ENCODE peak calls at places on chromosomes 1 and 21, in six cellular contexts. X, D, T, P, E and S are unnamed samples.

GRCh38 chr21:29295066-29295650 is 3.6 kb upstream of the BACH1 start:
- DNase-seq in X (no peak), D (no peak), T (no peak), P (no peak), E (no peak), S (no peak)

GRCh38 chr1:10051656-10052055 is 18.9 kb downstream of the UBE4B start:
- DNase-seq in X (peak; percentile 24), D (no peak), T (no peak), P (no peak), E (no peak), S (no peak)

GRCh38 chr1:206127336-206127735 is 10.1 kb upstream of the AVPR1B start:
- DNase-seq in X (no peak), D (no peak), T (no peak), P (no peak), E (no peak), S (no peak)

GRCh38 chr1:205680073-205680851 is at the start of gene SLC45A3:
- DNase-seq in X (peak; percentile 56), D (no peak), T (no peak), P (no peak), E (no peak), S (no peak)

GRCh38 chr1:56627636-56628039 is 17.5 kb upstream of the PRKAA2 start:
- DNase-seq in X (no peak), D (no peak), T (no peak), P (no peak), E (peak; percentile 44), S (no peak)

GRCh38 chr1:183841950-183842816 is 37.3 kb downstream of the RGL1 start:
- DNase-seq in X (no peak), D (peak; percentile 95), T (peak; percentile 35), P (peak; percentile 87), E (peak; percentile 98), S (peak; percentile 64)

GRCh38 chr1:57470028-57470427 is 46.2 kb upstream of the DAB1 start:
- DNase-seq in X (no peak), D (peak; percentile 31), T (no peak), P (no peak), E (peak; percentile 86), S (no peak)

GRCh38 chr1:29673669-29674624 is 437.6 kb downstream of the PTPRU start:
- DNase-seq in X (no peak), D (no peak), T (no peak), P (no peak), E (no peak), S (no peak)

GRCh38 chr1:231630558-231631205 is 4.1 kb downstream of the DISC1 start:
- DNase-seq in X (no peak), D (peak; percentile 31), T (no peak), P (peak; percentile 58), E (peak; percentile 5), S (no peak)

GRCh38 chr1:226679853-226680516 is 59.1 kb downstream of the ITPKB start:
- DNase-seq in X (peak; percentile 41), D (peak; percentile 29), T (peak; percentile 73), P (no peak), E (peak; percentile 84), S (no peak)

GRCh38 chr1:41498809-41499208 is 14.3 kb upstream of the EDN2 start:
- DNase-seq in X (no peak), D (no peak), T (no peak), P (no peak), E (no peak), S (no peak)

GRCh38 chr21:33949516-33950424 is 34.2 kb upstream of the ATP5PO start:
- DNase-seq in X (no peak), D (no peak), T (no peak), P (no peak), E (no peak), S (no peak)

GRCh38 chr1:115469703-115470476 is 131.8 kb upstream of the NGF start:
- DNase-seq in X (peak; percentile 53), D (no peak), T (peak; percentile 8), P (peak; percentile 56), E (peak; percentile 53), S (no peak)

GRCh38 chr1:164343189-164343588 is 215.8 kb upstream of the PBX1 start:
- DNase-seq in X (no peak), D (no peak), T (no peak), P (no peak), E (no peak), S (no peak)

GRCh38 chr21:14290584-14290983 is 74.6 kb downstream of the RBM11 start:
- DNase-seq in X (no peak), D (no peak), T (no peak), P (no peak), E (no peak), S (no peak)

GRCh38 chr1:156106624-156107488 is 7.7 kb upstream of the LMNA start:
- DNase-seq in X (no peak), D (no peak), T (peak; percentile 71), P (no peak), E (peak; percentile 49), S (no peak)

GRCh38 chr1:109906160-109906838 is 4.3 kb upstream of the CSF1 start:
- DNase-seq in X (no peak), D (no peak), T (no peak), P (no peak), E (no peak), S (no peak)

GRCh38 chr1:237677979-237678378 is 212.7 kb downstream of the ZP4 start:
- DNase-seq in X (peak; percentile 9), D (peak; percentile 18), T (peak; percentile 22), P (peak; percentile 72), E (peak; percentile 34), S (no peak)

GRCh38 chr1:200744143-200744542 is 5.5 kb downstream of the CAMSAP2 start:
- DNase-seq in X (no peak), D (no peak), T (no peak), P (no peak), E (no peak), S (no peak)

GRCh38 chr21:46195595-46196195 is 11.4 kb upstream of the SPATC1L start:
- DNase-seq in X (no peak), D (no peak), T (no peak), P (no peak), E (no peak), S (no peak)

GRCh38 chr1:79796434-79796833 is 789.9 kb upstream of the ADGRL4 start:
- DNase-seq in X (no peak), D (no peak), T (no peak), P (no peak), E (no peak), S (no peak)

GRCh38 chr1:62285984-62286481 is 33.2 kb downstream of the KANK4 start:
- DNase-seq in X (peak; percentile 60), D (no peak), T (peak; percentile 62), P (no peak), E (no peak), S (no peak)

GRCh38 chr1:12475158-12475934 is 142.7 kb downstream of the DHRS3 start:
- DNase-seq in X (no peak), D (no peak), T (no peak), P (no peak), E (no peak), S (no peak)

GRCh38 chr1:234841710-234842231 is 231.8 kb upstream of the IRF2BP2 start:
- DNase-seq in X (no peak), D (no peak), T (no peak), P (no peak), E (peak; percentile 56), S (no peak)

GRCh38 chr1:170545476-170545875 is 13.5 kb downstream of the GORAB start:
- DNase-seq in X (no peak), D (no peak), T (no peak), P (peak; percentile 59), E (peak; percentile 79), S (no peak)